ENCODE peak calls at places on chromosomes 7 and 10, in six cellular contexts. One of them, this sample, is unnamed.

GRCh38 chr7:47771301-47771989 is 176.8 kb downstream of the PKD1L1 start:
- DNase-seq in Calu3: no peak
- DNase-seq in activated CD4-positive, alpha-beta memory T cell treated with anti-CD3 and anti-CD28 coated beads, Interleukin-2, amount 10 ng/mL, durations not matched to agents 7 days and 5 days: no peak
- DNase-seq in tibial artery: peak
- DNase-seq in pancreas: no peak
- DNase-seq in PC-9: no peak
- DNase-seq in this sample: no peak

GRCh38 chr10:125868372-125868975 is 12.6 kb downstream of the DHX32 start:
- DNase-seq in Calu3: peak
- DNase-seq in activated CD4-positive, alpha-beta memory T cell treated with anti-CD3 and anti-CD28 coated beads, Interleukin-2, amount 10 ng/mL, durations not matched to agents 7 days and 5 days: no peak
- DNase-seq in tibial artery: no peak
- DNase-seq in pancreas: no peak
- DNase-seq in PC-9: no peak
- DNase-seq in this sample: peak

GRCh38 chr10:69014171-69014570 is 25.6 kb downstream of the KIFBP start:
- DNase-seq in Calu3: no peak
- DNase-seq in activated CD4-positive, alpha-beta memory T cell treated with anti-CD3 and anti-CD28 coated beads, Interleukin-2, amount 10 ng/mL, durations not matched to agents 7 days and 5 days: no peak
- DNase-seq in tibial artery: no peak
- DNase-seq in pancreas: no peak
- DNase-seq in PC-9: no peak
- DNase-seq in this sample: no peak

GRCh38 chr10:1624240-1624639 is 113.1 kb downstream of the ADARB2 start:
- DNase-seq in Calu3: no peak
- DNase-seq in activated CD4-positive, alpha-beta memory T cell treated with anti-CD3 and anti-CD28 coated beads, Interleukin-2, amount 10 ng/mL, durations not matched to agents 7 days and 5 days: no peak
- DNase-seq in tibial artery: no peak
- DNase-seq in pancreas: no peak
- DNase-seq in PC-9: no peak
- DNase-seq in this sample: no peak

GRCh38 chr7:154879629-154880028 is 123.3 kb downstream of the PAXIP1 start:
- DNase-seq in Calu3: no peak
- DNase-seq in activated CD4-positive, alpha-beta memory T cell treated with anti-CD3 and anti-CD28 coated beads, Interleukin-2, amount 10 ng/mL, durations not matched to agents 7 days and 5 days: no peak
- DNase-seq in tibial artery: no peak
- DNase-seq in pancreas: no peak
- DNase-seq in PC-9: no peak
- DNase-seq in this sample: no peak

GRCh38 chr7:135707570-135707966 is 20.4 kb downstream of the SLC13A4 start:
- DNase-seq in Calu3: no peak
- DNase-seq in activated CD4-positive, alpha-beta memory T cell treated with anti-CD3 and anti-CD28 coated beads, Interleukin-2, amount 10 ng/mL, durations not matched to agents 7 days and 5 days: no peak
- DNase-seq in tibial artery: no peak
- DNase-seq in pancreas: no peak
- DNase-seq in PC-9: peak
- DNase-seq in this sample: no peak

GRCh38 chr10:28587970-28588290 is 55.0 kb downstream of the WAC start:
- DNase-seq in Calu3: no peak
- DNase-seq in activated CD4-positive, alpha-beta memory T cell treated with anti-CD3 and anti-CD28 coated beads, Interleukin-2, amount 10 ng/mL, durations not matched to agents 7 days and 5 days: no peak
- DNase-seq in tibial artery: no peak
- DNase-seq in pancreas: no peak
- DNase-seq in PC-9: no peak
- DNase-seq in this sample: no peak

GRCh38 chr10:21080246-21080645 is 183.1 kb upstream of the NEBL start:
- DNase-seq in Calu3: no peak
- DNase-seq in activated CD4-positive, alpha-beta memory T cell treated with anti-CD3 and anti-CD28 coated beads, Interleukin-2, amount 10 ng/mL, durations not matched to agents 7 days and 5 days: no peak
- DNase-seq in tibial artery: no peak
- DNase-seq in pancreas: no peak
- DNase-seq in PC-9: no peak
- DNase-seq in this sample: no peak

GRCh38 chr10:14617850-14618249 is 156.8 kb downstream of the FAM107B start:
- DNase-seq in Calu3: no peak
- DNase-seq in activated CD4-positive, alpha-beta memory T cell treated with anti-CD3 and anti-CD28 coated beads, Interleukin-2, amount 10 ng/mL, durations not matched to agents 7 days and 5 days: no peak
- DNase-seq in tibial artery: no peak
- DNase-seq in pancreas: no peak
- DNase-seq in PC-9: peak
- DNase-seq in this sample: no peak

GRCh38 chr10:132916421-132916841 is 25.9 kb downstream of the CFAP46 start:
- DNase-seq in Calu3: no peak
- DNase-seq in activated CD4-positive, alpha-beta memory T cell treated with anti-CD3 and anti-CD28 coated beads, Interleukin-2, amount 10 ng/mL, durations not matched to agents 7 days and 5 days: no peak
- DNase-seq in tibial artery: no peak
- DNase-seq in pancreas: peak
- DNase-seq in PC-9: no peak
- DNase-seq in this sample: peak

GRCh38 chr10:92640110-92640509 is 47.2 kb downstream of the KIF11 start:
- DNase-seq in Calu3: no peak
- DNase-seq in activated CD4-positive, alpha-beta memory T cell treated with anti-CD3 and anti-CD28 coated beads, Interleukin-2, amount 10 ng/mL, durations not matched to agents 7 days and 5 days: no peak
- DNase-seq in tibial artery: no peak
- DNase-seq in pancreas: no peak
- DNase-seq in PC-9: no peak
- DNase-seq in this sample: no peak

GRCh38 chr10:130470286-130470685 is 334.1 kb downstream of the GLRX3 start:
- DNase-seq in Calu3: no peak
- DNase-seq in activated CD4-positive, alpha-beta memory T cell treated with anti-CD3 and anti-CD28 coated beads, Interleukin-2, amount 10 ng/mL, durations not matched to agents 7 days and 5 days: no peak
- DNase-seq in tibial artery: no peak
- DNase-seq in pancreas: no peak
- DNase-seq in PC-9: no peak
- DNase-seq in this sample: peak

GRCh38 chr7:117837841-117838240 is 35.4 kb downstream of the CTTNBP2 start:
- DNase-seq in Calu3: peak
- DNase-seq in activated CD4-positive, alpha-beta memory T cell treated with anti-CD3 and anti-CD28 coated beads, Interleukin-2, amount 10 ng/mL, durations not matched to agents 7 days and 5 days: no peak
- DNase-seq in tibial artery: no peak
- DNase-seq in pancreas: no peak
- DNase-seq in PC-9: no peak
- DNase-seq in this sample: no peak

GRCh38 chr10:120431356-120431755 is 25.7 kb upstream of the PLPP4 start:
- DNase-seq in Calu3: no peak
- DNase-seq in activated CD4-positive, alpha-beta memory T cell treated with anti-CD3 and anti-CD28 coated beads, Interleukin-2, amount 10 ng/mL, durations not matched to agents 7 days and 5 days: no peak
- DNase-seq in tibial artery: no peak
- DNase-seq in pancreas: no peak
- DNase-seq in PC-9: no peak
- DNase-seq in this sample: no peak

GRCh38 chr7:28395806-28396205 is 16.5 kb upstream of the CREB5 start:
- DNase-seq in Calu3: no peak
- DNase-seq in activated CD4-positive, alpha-beta memory T cell treated with anti-CD3 and anti-CD28 coated beads, Interleukin-2, amount 10 ng/mL, durations not matched to agents 7 days and 5 days: no peak
- DNase-seq in tibial artery: no peak
- DNase-seq in pancreas: no peak
- DNase-seq in PC-9: no peak
- DNase-seq in this sample: no peak